ENCODE peak calls at places on chromosomes 7 and 10, in six cellular contexts. One of them, this sample, is unnamed.

GRCh38 chr10:61398730-61399129 is 54.5 kb downstream of the TMEM26 start:
- DNase-seq in GM12878: no peak
- DNase-seq in HepG2: no peak
- DNase-seq in GM12892: no peak
- DNase-seq in H1: no peak
- DNase-seq in K562: no peak
- DNase-seq in this sample: no peak

GRCh38 chr10:31749293-31749692 is 179.3 kb downstream of the ARHGAP12 start:
- DNase-seq in GM12878: no peak
- DNase-seq in HepG2: no peak
- DNase-seq in GM12892: no peak
- DNase-seq in H1: no peak
- DNase-seq in K562: no peak
- DNase-seq in this sample: no peak

GRCh38 chr10:124221356-124222297 is 128.2 kb upstream of the CHST15 start:
- DNase-seq in GM12878: peak
- DNase-seq in HepG2: no peak
- DNase-seq in GM12892: peak
- DNase-seq in H1: no peak
- DNase-seq in K562: no peak
- DNase-seq in this sample: peak

GRCh38 chr7:156147104-156147503 is 334.8 kb upstream of the SHH start:
- DNase-seq in GM12878: no peak
- DNase-seq in HepG2: peak
- DNase-seq in GM12892: no peak
- DNase-seq in H1: no peak
- DNase-seq in K562: no peak
- DNase-seq in this sample: no peak

GRCh38 chr7:101018271-101019167 is 1.4 kb upstream of the MUC17 start:
- DNase-seq in GM12878: no peak
- DNase-seq in HepG2: no peak
- DNase-seq in GM12892: peak
- DNase-seq in H1: no peak
- DNase-seq in K562: peak
- DNase-seq in this sample: peak

GRCh38 chr10:84337199-84337598 is 8.8 kb downstream of the CCSER2 start:
- DNase-seq in GM12878: no peak
- DNase-seq in HepG2: no peak
- DNase-seq in GM12892: no peak
- DNase-seq in H1: no peak
- DNase-seq in K562: no peak
- DNase-seq in this sample: no peak

GRCh38 chr10:84552478-84552877 is 224.1 kb downstream of the CCSER2 start:
- DNase-seq in GM12878: no peak
- DNase-seq in HepG2: no peak
- DNase-seq in GM12892: no peak
- DNase-seq in H1: no peak
- DNase-seq in K562: no peak
- DNase-seq in this sample: no peak

GRCh38 chr10:128380946-128381345 is 254.7 kb upstream of the MKI67 start:
- DNase-seq in GM12878: no peak
- DNase-seq in HepG2: no peak
- DNase-seq in GM12892: no peak
- DNase-seq in H1: no peak
- DNase-seq in K562: no peak
- DNase-seq in this sample: no peak

GRCh38 chr7:91798425-91798824 is 82.1 kb downstream of the MTERF1 start:
- DNase-seq in GM12878: peak
- DNase-seq in HepG2: no peak
- DNase-seq in GM12892: no peak
- DNase-seq in H1: no peak
- DNase-seq in K562: no peak
- DNase-seq in this sample: no peak

GRCh38 chr10:123309740-123310139 is 155.5 kb downstream of the BUB3 start:
- DNase-seq in GM12878: no peak
- DNase-seq in HepG2: no peak
- DNase-seq in GM12892: no peak
- DNase-seq in H1: no peak
- DNase-seq in K562: no peak
- DNase-seq in this sample: no peak

GRCh38 chr10:81915517-81915916 is 40.5 kb downstream of the NRG3 start:
- DNase-seq in GM12878: no peak
- DNase-seq in HepG2: no peak
- DNase-seq in GM12892: no peak
- DNase-seq in H1: no peak
- DNase-seq in K562: no peak
- DNase-seq in this sample: no peak

GRCh38 chr7:19690736-19691135 is 18.1 kb downstream of the POLR1F start:
- DNase-seq in GM12878: no peak
- DNase-seq in HepG2: no peak
- DNase-seq in GM12892: no peak
- DNase-seq in H1: no peak
- DNase-seq in K562: no peak
- DNase-seq in this sample: no peak

GRCh38 chr7:91953618-91954017 is 13.0 kb downstream of the AKAP9 start:
- DNase-seq in GM12878: no peak
- DNase-seq in HepG2: peak
- DNase-seq in GM12892: no peak
- DNase-seq in H1: no peak
- DNase-seq in K562: peak
- DNase-seq in this sample: no peak

GRCh38 chr7:69820479-69821192 is 222.4 kb downstream of the AUTS2 start:
- DNase-seq in GM12878: no peak
- DNase-seq in HepG2: no peak
- DNase-seq in GM12892: no peak
- DNase-seq in H1: no peak
- DNase-seq in K562: no peak
- DNase-seq in this sample: no peak

GRCh38 chr7:18221377-18222290 is 194.0 kb upstream of the PRPS1L1 start:
- DNase-seq in GM12878: no peak
- DNase-seq in HepG2: no peak
- DNase-seq in GM12892: no peak
- DNase-seq in H1: no peak
- DNase-seq in K562: no peak
- DNase-seq in this sample: no peak

GRCh38 chr7:14836571-14837189 is 65.9 kb downstream of the DGKB start:
- DNase-seq in GM12878: no peak
- DNase-seq in HepG2: no peak
- DNase-seq in GM12892: no peak
- DNase-seq in H1: peak
- DNase-seq in K562: no peak
- DNase-seq in this sample: no peak

GRCh38 chr7:139731802-139732470 is 45.9 kb downstream of the HIPK2 start:
- DNase-seq in GM12878: no peak
- DNase-seq in HepG2: peak
- DNase-seq in GM12892: no peak
- DNase-seq in H1: no peak
- DNase-seq in K562: no peak
- DNase-seq in this sample: no peak
- TF ChIP-seq TAF1 in GM12878: no peak
- TF ChIP-seq TAF1 in HepG2: no peak
- TF ChIP-seq TAF1 in GM12892: no peak
- TF ChIP-seq TAF1 in H1: no peak
- TF ChIP-seq TAF1 in K562: no peak
- TF ChIP-seq TAF1 in this sample: no peak

GRCh38 chr7:45921699-45922519 is 837 bp upstream of the IGFBP3 start:
- DNase-seq in GM12878: no peak
- DNase-seq in HepG2: peak
- DNase-seq in GM12892: no peak
- DNase-seq in H1: peak
- DNase-seq in K562: no peak
- DNase-seq in this sample: no peak

GRCh38 chr7:45919947-45920542 is 1.0 kb downstream of the IGFBP3 start:
- DNase-seq in GM12878: no peak
- DNase-seq in HepG2: no peak
- DNase-seq in GM12892: no peak
- DNase-seq in H1: no peak
- DNase-seq in K562: no peak
- DNase-seq in this sample: no peak

GRCh38 chr7:45921381-45921698 is 268 bp upstream of the IGFBP3 start:
- DNase-seq in GM12878: no peak
- DNase-seq in HepG2: no peak
- DNase-seq in GM12892: no peak
- DNase-seq in H1: no peak
- DNase-seq in K562: no peak
- DNase-seq in this sample: no peak

GRCh38 chr7:45919231-45919825 is 1.7 kb downstream of the IGFBP3 start:
- DNase-seq in GM12878: no peak
- DNase-seq in HepG2: no peak
- DNase-seq in GM12892: no peak
- DNase-seq in H1: no peak
- DNase-seq in K562: no peak
- DNase-seq in this sample: no peak

GRCh38 chr7:45920543-45921380 is at the start of gene IGFBP3:
- DNase-seq in GM12878: no peak
- DNase-seq in HepG2: no peak
- DNase-seq in GM12892: no peak
- DNase-seq in H1: no peak
- DNase-seq in K562: no peak
- DNase-seq in this sample: no peak
- TF ChIP-seq POLR2A in GM12878: no peak
- TF ChIP-seq POLR2A in HepG2: peak
- TF ChIP-seq POLR2A in GM12892: no peak
- TF ChIP-seq POLR2A in H1: no peak
- TF ChIP-seq POLR2A in K562: no peak
- TF ChIP-seq POLR2A in this sample: no peak

GRCh38 chr10:22005763-22006162 is 2.2 kb upstream of the DNAJC1 start:
- DNase-seq in GM12878: no peak
- DNase-seq in HepG2: no peak
- DNase-seq in GM12892: no peak
- DNase-seq in H1: no peak
- DNase-seq in K562: no peak
- DNase-seq in this sample: no peak

GRCh38 chr10:22006379-22006884 is 2.9 kb upstream of the DNAJC1 start:
- DNase-seq in GM12878: no peak
- DNase-seq in HepG2: no peak
- DNase-seq in GM12892: no peak
- DNase-seq in H1: no peak
- DNase-seq in K562: no peak
- DNase-seq in this sample: no peak

GRCh38 chr10:22003964-22004281 is 393 bp upstream of the DNAJC1 start:
- DNase-seq in GM12878: no peak
- DNase-seq in HepG2: no peak
- DNase-seq in GM12892: no peak
- DNase-seq in H1: no peak
- DNase-seq in K562: no peak
- DNase-seq in this sample: no peak

GRCh38 chr10:22003111-22003963 is at the start of gene DNAJC1:
- DNase-seq in GM12878: peak
- DNase-seq in HepG2: peak
- DNase-seq in GM12892: peak
- DNase-seq in H1: peak
- DNase-seq in K562: peak
- DNase-seq in this sample: peak

DNA sequence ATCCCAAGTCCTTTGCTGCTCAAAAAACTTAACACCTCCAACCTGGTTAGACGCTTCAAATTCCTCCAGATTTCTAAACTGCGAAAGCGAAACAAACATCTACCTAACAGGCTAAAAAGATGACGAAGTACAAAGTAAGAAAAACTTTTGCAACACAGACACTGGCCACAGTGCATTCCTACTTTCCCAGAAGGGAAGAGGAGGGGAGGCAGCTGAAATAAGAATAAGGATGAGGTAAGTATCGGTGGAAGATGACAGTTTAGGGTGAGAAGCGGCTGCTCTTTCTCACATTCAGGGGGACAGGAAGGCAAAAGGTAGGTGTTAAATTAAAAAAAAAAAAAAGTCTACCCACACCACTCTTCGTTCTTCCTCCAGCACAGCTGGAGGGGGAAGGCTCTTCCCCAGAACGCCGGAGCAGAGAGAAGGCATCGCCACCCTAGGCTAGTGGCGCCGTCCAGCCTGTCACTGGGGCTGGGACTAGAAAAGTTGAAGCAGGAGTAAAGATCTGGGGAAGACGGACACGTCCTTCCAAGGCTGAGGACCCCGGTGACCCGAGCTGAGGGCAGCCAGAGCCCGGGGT is 909 bp downstream of the DNAJC1 start:
- DNase-seq in GM12878: no peak
- DNase-seq in HepG2: peak
- DNase-seq in GM12892: peak
- DNase-seq in H1: no peak
- DNase-seq in K562: no peak
- DNase-seq in this sample: no peak
- TF ChIP-seq POLR2AphosphoS5 in GM12878: no peak
- TF ChIP-seq POLR2AphosphoS5 in HepG2: no peak
- TF ChIP-seq POLR2AphosphoS5 in GM12892: no peak
- TF ChIP-seq POLR2AphosphoS5 in H1: no peak
- TF ChIP-seq POLR2AphosphoS5 in K562: no peak
- TF ChIP-seq POLR2AphosphoS5 in this sample: no peak

DNA sequence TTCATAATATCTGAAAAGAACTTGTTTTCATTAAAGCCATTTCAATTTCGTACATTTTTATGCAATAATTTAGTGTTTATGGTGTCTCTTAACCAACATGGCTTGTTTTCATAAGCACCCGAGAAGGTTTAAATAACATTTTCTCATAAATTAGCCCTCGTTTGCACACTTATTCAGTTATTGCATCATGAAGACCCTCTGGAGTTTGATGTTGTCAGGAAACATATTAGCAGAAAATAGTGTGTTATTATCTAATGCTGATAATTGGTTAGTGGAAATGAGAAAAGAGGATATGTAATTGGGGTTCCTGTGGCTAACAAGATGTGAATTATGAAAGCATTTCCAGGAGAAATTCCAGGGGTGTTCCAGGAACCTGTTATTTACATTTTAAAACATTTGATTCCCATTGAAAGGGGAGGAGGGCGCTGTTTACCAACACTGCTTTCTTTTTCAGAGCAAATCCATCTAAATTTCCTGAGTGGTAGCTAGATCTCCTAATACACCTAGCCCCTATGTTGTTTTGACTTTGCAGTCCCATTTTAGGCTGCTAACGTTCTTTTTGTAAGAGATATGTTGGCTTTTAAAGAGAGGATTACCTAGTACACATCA is 130.7 kb downstream of the TCF7L2 start:
- DNase-seq in GM12878: no peak
- DNase-seq in HepG2: no peak
- DNase-seq in GM12892: no peak
- DNase-seq in H1: no peak
- DNase-seq in K562: no peak
- DNase-seq in this sample: no peak
- TF ChIP-seq TAF1 in GM12878: no peak
- TF ChIP-seq TAF1 in HepG2: no peak
- TF ChIP-seq TAF1 in GM12892: no peak
- TF ChIP-seq TAF1 in H1: no peak
- TF ChIP-seq TAF1 in K562: no peak
- TF ChIP-seq TAF1 in this sample: no peak